ENCODE peak calls at places on chromosome 2, in four cellular contexts. Q is adrenal gland, L is colonic mucosa, S is lung. R is an unnamed sample.

GRCh38 chr2:172442072-172442895 is 14.9 kb downstream of the ITGA6 start:
- DNase-seq in Q (peak; percentile 4), L (peak; percentile 88), S (no peak), R (peak; percentile 81)

GRCh38 chr2:112201706-112202430 is 53.0 kb downstream of the ZC3H8 start:
- DNase-seq in Q (no peak), L (no peak), S (no peak), R (no peak)

GRCh38 chr2:232292395-232293154 is 86.0 kb upstream of the ALPP start:
- DNase-seq in Q (peak; percentile 66), S (peak; percentile 54), L (peak; percentile 71), R (peak; percentile 72)

GRCh38 chr2:189116059-189116458 is 63.5 kb downstream of the COL5A2 start:
- DNase-seq in S (no peak), Q (no peak), L (no peak), R (no peak)

GRCh38 chr2:240060977-240061591 is 7.8 kb upstream of the OR6B3 start:
- DNase-seq in L (peak; percentile 47), S (no peak), Q (peak; percentile 71), R (no peak)

GRCh38 chr2:24893934-24894333 is 26.1 kb downstream of the ADCY3 start:
- DNase-seq in L (no peak), Q (no peak), S (no peak), R (no peak)

GRCh38 chr2:215760526-215760925 is 252.8 kb downstream of the MREG start:
- DNase-seq in L (no peak), Q (no peak), S (no peak), R (no peak)

GRCh38 chr2:64650722-64651338 is 2.9 kb downstream of the SERTAD2 start:
- DNase-seq in Q (no peak), S (no peak), L (peak; percentile 85), R (peak; percentile 67)

GRCh38 chr2:39313575-39313974 is 69.8 kb upstream of the CDKL4 start:
- DNase-seq in Q (no peak), S (no peak), L (no peak), R (no peak)

GRCh38 chr2:36354816-36355156 is 792 bp upstream of the CRIM1 start:
- DNase-seq in S (no peak), Q (no peak), L (no peak), R (no peak)

GRCh38 chr2:6525371-6525770 is 340.3 kb downstream of the CMPK2 start:
- DNase-seq in L (no peak), S (no peak), Q (no peak), R (no peak)

GRCh38 chr2:32738939-32739338 is 111.1 kb downstream of the TTC27 start:
- DNase-seq in Q (no peak), L (no peak), S (no peak), R (no peak)

GRCh38 chr2:72149556-72150156 is 2.0 kb upstream of the CYP26B1 start:
- DNase-seq in L (no peak), Q (no peak), S (no peak), R (peak; percentile 30)

GRCh38 chr2:33289961-33290360 is 186.5 kb upstream of the RASGRP3 start:
- DNase-seq in S (no peak), Q (no peak), L (no peak), R (no peak)

GRCh38 chr2:188527701-188528100 is 236.0 kb downstream of the GULP1 start:
- DNase-seq in S (no peak), Q (no peak), L (no peak), R (no peak)

GRCh38 chr2:190618030-190618429 is 30.9 kb upstream of the NAB1 start:
- DNase-seq in Q (peak; percentile 45), L (no peak), S (no peak), R (no peak)

GRCh38 chr2:2573658-2574293 is 242.7 kb upstream of the MYT1L start:
- DNase-seq in S (no peak), Q (no peak), L (peak; percentile 10), R (peak; percentile 14)

GRCh38 chr2:74504591-74504990 is 2.9 kb downstream of the PCGF1 start:
- DNase-seq in Q (no peak), L (no peak), S (no peak), R (no peak)
- H3K27ac ChIP-seq in Q (no peak overlapping the region), L (no peak overlapping the region), S (no peak overlapping the region), R (peak overlapping the region; percentile 95)

GRCh38 chr2:217928324-217929293 is 74.2 kb downstream of the TNS1 start:
- DNase-seq in Q (peak; percentile 46), S (peak; percentile 92), L (no peak), R (no peak)
- H3K27ac ChIP-seq in Q (peak overlapping the region; percentile 58), S (peak overlapping the region; percentile 80), L (peak overlapping the region; percentile 53), R (peak overlapping the region; percentile 92)

DNA sequence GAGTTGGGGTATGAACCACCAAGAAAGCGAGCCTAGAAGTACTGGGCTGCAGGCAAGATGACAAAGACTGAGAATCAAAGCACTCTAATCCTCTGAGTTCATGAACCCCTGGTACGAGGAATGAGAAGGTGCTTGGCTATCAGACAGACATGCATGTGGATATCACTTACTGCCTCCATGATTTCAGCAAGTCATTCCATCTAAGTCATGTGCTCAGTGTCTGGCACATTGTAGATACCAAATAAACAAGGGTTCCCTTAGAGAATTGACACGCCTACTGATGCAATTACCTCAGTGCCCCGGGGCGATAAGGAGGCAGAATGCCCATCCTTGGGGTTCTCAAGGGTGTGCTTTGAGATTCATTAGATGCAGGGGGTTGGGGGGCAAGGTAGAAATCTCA is 125.6 kb upstream of the PKDCC start:
- DNase-seq in L (no peak), S (no peak), Q (no peak), R (no peak)
- H3K27ac ChIP-seq in L (no peak overlapping the region), S (no peak overlapping the region), Q (no peak overlapping the region), R (no peak overlapping the region)

DNA sequence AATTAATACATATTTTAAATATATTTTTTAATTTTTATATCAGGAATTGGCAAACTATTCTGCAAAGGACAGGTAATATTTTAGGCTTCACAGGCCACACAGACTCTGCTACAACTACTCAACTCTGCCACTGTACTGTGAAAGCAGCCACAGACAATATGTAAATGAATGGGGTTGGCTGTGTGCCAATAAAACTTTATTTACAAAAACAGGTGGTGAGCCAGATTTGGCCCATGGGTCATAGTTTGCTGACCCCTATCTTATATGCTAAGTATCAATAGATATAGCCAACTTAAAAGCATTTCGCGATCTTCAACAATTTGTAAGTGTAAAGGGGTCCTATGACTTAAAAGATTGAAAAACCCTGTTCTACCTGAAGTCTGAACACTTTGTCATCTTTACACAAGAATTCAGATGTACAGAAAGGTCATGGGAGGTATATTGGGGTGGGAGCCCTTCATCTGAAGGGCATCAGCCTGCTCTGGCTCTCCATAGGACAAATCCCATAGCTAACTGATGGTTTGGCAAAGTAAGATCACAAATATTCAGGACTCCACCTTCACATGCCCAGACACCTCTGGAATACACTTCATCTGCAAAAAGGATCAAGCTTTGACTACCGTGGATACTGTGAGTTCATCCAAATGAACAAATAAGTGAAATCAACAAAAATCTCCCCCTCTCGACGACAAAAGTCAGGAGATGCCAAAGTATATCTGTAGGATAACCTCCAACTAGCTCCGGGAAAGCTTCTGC is 65.9 kb downstream of the C1D start:
- DNase-seq in L (no peak), S (no peak), Q (no peak), R (no peak)
- H3K27ac ChIP-seq in L (no peak overlapping the region), S (no peak overlapping the region), Q (no peak overlapping the region), R (no peak overlapping the region)

GRCh38 chr2:62525549-62525948 is 19.6 kb upstream of the TMEM17 start:
- DNase-seq in Q (no peak), L (no peak), S (no peak), R (no peak)
- H3K27ac ChIP-seq in Q (no peak overlapping the region), L (no peak overlapping the region), S (no peak overlapping the region), R (no peak overlapping the region)

DNA sequence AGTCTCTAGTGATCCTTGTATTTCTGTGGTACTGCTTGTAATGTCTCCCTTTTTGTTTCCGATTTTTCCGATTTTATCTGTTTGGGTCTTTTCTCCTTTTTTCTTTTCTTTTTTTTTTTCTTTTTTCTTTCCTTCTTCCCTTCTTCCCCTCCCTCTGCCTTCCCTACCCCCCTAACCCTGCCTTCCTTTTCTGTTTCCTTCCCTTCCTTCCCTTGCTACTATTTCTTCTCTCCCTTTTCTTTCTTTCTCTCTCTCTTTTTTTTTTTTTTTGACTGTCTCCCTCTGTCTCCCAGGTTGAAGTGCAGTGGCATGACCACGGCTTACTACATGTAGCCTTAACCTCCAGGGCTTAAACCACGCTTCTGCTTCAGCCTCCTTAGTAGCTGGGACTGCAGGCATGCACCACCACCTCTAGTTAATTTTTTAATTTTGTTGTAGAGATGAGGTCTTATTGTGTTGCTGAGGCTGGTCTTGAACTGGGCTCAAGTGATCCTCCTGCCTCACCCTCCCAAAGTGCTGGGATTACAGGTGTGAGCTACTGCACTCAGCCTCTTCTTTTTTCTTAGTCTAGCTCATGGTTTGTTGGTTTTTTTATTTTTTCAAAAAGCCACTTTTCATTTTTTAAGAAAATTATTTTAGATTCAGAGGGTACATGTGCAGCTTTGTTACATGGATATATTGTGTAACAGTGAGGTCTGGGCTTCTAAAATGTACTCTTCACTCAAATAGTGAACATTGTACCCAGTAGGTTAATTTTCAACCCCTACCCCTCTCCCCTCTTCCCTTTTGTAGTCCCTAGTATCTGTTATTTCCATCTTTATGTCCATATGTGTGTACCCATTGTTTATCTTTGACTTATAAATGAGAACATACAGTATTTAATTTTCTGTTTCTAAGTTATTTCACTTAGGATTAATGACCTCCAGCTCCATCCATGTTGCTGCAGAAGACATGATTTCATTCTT is 24.7 kb downstream of the CCDC138 start:
- DNase-seq in S (no peak), L (no peak), Q (no peak), R (no peak)
- H3K27ac ChIP-seq in S (no peak overlapping the region), L (no peak overlapping the region), Q (no peak overlapping the region), R (no peak overlapping the region)

R was measured in stomach.